ENCODE peak calls at places on chromosomes 16 and 17, in ten cellular contexts. T is fibroblast of pulmonary artery; I is bronchial epithelial cell; C is ovary; L is mesendoderm; R is fibroblast of lung; B is NCI-H82; N is NCI-H2171 treated with DMSO at 0.1 percent for 48 hours; Z is dermis blood vessel endothelial cell; O is activated CD8-positive, alpha-beta T cell treated with anti-CD3 and anti-CD28 coated beads, Interleukin-2, amount 10 ng/mL, durations not matched to agents 7 days and 5 days. F is an unnamed sample.

GRCh38 chr17:31197991-31198390 is 99.0 kb downstream of the OMG start:
- DNase-seq in I (peak; percentile 41), T (no peak), C (no peak), L (no peak), B (no peak), N (no peak), R (peak; percentile 29), Z (no peak), O (no peak), F (no peak)

GRCh38 chr16:49487746-49488145 is 114.1 kb downstream of the C16orf78 start:
- DNase-seq in C (peak; percentile 21), B (no peak), R (no peak), T (no peak), Z (no peak), O (no peak), N (no peak), L (no peak), I (no peak), F (no peak)

GRCh38 chr17:19013226-19013625 is 8.7 kb upstream of the FAM83G start:
- DNase-seq in C (no peak), R (no peak), B (no peak), Z (no peak), O (no peak), L (no peak), T (no peak), I (no peak), N (no peak), F (no peak)

GRCh38 chr17:73269791-73270190 is 8.1 kb upstream of the CPSF4L start:
- DNase-seq in R (no peak), I (no peak), B (no peak), O (no peak), T (no peak), N (no peak), L (no peak), C (no peak), Z (no peak), F (no peak)

GRCh38 chr16:89707695-89708094 is 6.2 kb upstream of the SPATA2L start:
- DNase-seq in C (peak; percentile 22), O (no peak), Z (no peak), R (no peak), N (no peak), B (no peak), L (no peak), T (no peak), I (no peak), F (no peak)

GRCh38 chr17:62110923-62111484 is 45.9 kb upstream of the MED13 start:
- DNase-seq in O (no peak), B (no peak), Z (no peak), C (no peak), T (no peak), R (no peak), L (no peak), N (no peak), I (no peak), F (no peak)

GRCh38 chr17:51118330-51119195 is 2.1 kb downstream of the SPAG9 start:
- DNase-seq in T (no peak), C (peak; percentile 51), O (no peak), Z (peak; percentile 65), N (peak; percentile 95), L (no peak), R (no peak), I (no peak), B (peak; percentile 91), F (peak; percentile 69)

GRCh38 chr17:51372345-51373004 is 112.1 kb downstream of the UTP18 start:
- DNase-seq in Z (peak; percentile 81), R (peak; percentile 28), B (peak; percentile 80), N (peak; percentile 90), O (peak; percentile 23), C (no peak), T (peak; percentile 55), I (peak; percentile 64), L (peak; percentile 93), F (peak; percentile 74)

GRCh38 chr16:1981398-1981836 is at the start of gene NOXO1:
- DNase-seq in B (peak; percentile 41), Z (no peak), L (peak; percentile 19), T (no peak), R (no peak), C (no peak), I (no peak), N (no peak), O (no peak), F (no peak)

GRCh38 chr16:3467920-3468319 is 24.4 kb downstream of the NAA60 start:
- DNase-seq in B (no peak), I (peak; percentile 46), Z (peak; percentile 36), C (no peak), T (peak; percentile 36), L (peak; percentile 28), N (no peak), O (no peak), R (peak; percentile 58), F (peak; percentile 64)

GRCh38 chr16:84482001-84482891 is 22.2 kb downstream of the MEAK7 start:
- DNase-seq in Z (peak; percentile 48), I (peak; percentile 58), N (no peak), O (no peak), T (no peak), C (no peak), L (no peak), B (no peak), R (no peak), F (peak; percentile 22)

GRCh38 chr16:49453983-49454382 is 80.4 kb downstream of the C16orf78 start:
- DNase-seq in I (no peak), T (no peak), Z (no peak), B (no peak), R (no peak), C (no peak), N (no peak), L (no peak), O (no peak), F (no peak)

GRCh38 chr17:64020068-64020766 is at the start of gene ICAM2:
- DNase-seq in R (no peak), N (no peak), I (no peak), O (peak; percentile 96), T (no peak), L (no peak), Z (peak; percentile 84), C (no peak), B (no peak), F (peak; percentile 93)

GRCh38 chr16:89139907-89140361 is 31.6 kb upstream of the CDH15 start:
- DNase-seq in O (no peak), T (no peak), L (no peak), Z (no peak), N (no peak), R (no peak), I (no peak), C (peak; percentile 9), B (no peak), F (no peak)

GRCh38 chr17:78597923-78598545 is 20.8 kb upstream of the DNAH17 start:
- DNase-seq in I (no peak), T (peak; percentile 32), N (no peak), O (no peak), L (no peak), B (no peak), R (peak; percentile 39), Z (no peak), C (no peak), F (no peak)

F was measured in lung microvascular endothelial cell.